ENCODE peak calls at places on chromosomes 7 and 10, in five cellular contexts. H is left ventricle myocardium inferior, V is endothelial cell of umbilical vein, N is bronchial epithelial cell, B is spleen. O is an unnamed sample.

GRCh38 chr7:19958309-19958896 is 185.0 kb upstream of the TMEM196 start:
- DNase-seq in H (no peak), V (peak), N (peak), B (no peak), O (peak)

GRCh38 chr10:119933179-119933578 is 40.6 kb downstream of the SEC23IP start:
- DNase-seq in H (no peak), V (peak), N (no peak), B (no peak), O (no peak)

GRCh38 chr10:119679480-119679829 is 28.3 kb downstream of the BAG3 start:
- DNase-seq in H (no peak), V (no peak), N (no peak), B (peak), O (no peak)

GRCh38 chr10:60621018-60621417 is 157.3 kb upstream of the CDK1 start:
- DNase-seq in H (no peak), V (no peak), N (no peak), B (no peak), O (no peak)

GRCh38 chr10:52818019-52818418 is 45.4 kb upstream of the MBL2 start:
- DNase-seq in H (no peak), V (peak), N (peak), B (no peak), O (peak)

GRCh38 chr7:138396251-138397070 is 63.6 kb upstream of the TRIM24 start:
- DNase-seq in H (no peak), V (no peak), N (no peak), B (no peak), O (no peak)

GRCh38 chr10:132482090-132482489 is 55.5 kb upstream of the INPP5A start:
- DNase-seq in H (no peak), V (peak), N (peak), B (peak), O (peak)

GRCh38 chr7:77393261-77393660 is 22.9 kb downstream of the GSAP start:
- DNase-seq in H (no peak), V (no peak), N (peak), B (no peak), O (peak)

GRCh38 chr7:2893411-2893861 is 49.3 kb upstream of the GNA12 start:
- DNase-seq in H (no peak), V (no peak), N (no peak), B (no peak), O (no peak)

GRCh38 chr7:48426966-48427555 is 255.8 kb downstream of the ABCA13 start:
- DNase-seq in H (no peak), V (no peak), N (peak), B (no peak), O (peak)

GRCh38 chr7:158727690-158728089 is 23.1 kb upstream of the NCAPG2 start:
- DNase-seq in H (no peak), V (no peak), N (no peak), B (no peak), O (no peak)

GRCh38 chr10:68171539-68172080 is 60.3 kb downstream of the ATOH7 start:
- DNase-seq in H (no peak), V (no peak), N (no peak), B (no peak), O (no peak)

DNA sequence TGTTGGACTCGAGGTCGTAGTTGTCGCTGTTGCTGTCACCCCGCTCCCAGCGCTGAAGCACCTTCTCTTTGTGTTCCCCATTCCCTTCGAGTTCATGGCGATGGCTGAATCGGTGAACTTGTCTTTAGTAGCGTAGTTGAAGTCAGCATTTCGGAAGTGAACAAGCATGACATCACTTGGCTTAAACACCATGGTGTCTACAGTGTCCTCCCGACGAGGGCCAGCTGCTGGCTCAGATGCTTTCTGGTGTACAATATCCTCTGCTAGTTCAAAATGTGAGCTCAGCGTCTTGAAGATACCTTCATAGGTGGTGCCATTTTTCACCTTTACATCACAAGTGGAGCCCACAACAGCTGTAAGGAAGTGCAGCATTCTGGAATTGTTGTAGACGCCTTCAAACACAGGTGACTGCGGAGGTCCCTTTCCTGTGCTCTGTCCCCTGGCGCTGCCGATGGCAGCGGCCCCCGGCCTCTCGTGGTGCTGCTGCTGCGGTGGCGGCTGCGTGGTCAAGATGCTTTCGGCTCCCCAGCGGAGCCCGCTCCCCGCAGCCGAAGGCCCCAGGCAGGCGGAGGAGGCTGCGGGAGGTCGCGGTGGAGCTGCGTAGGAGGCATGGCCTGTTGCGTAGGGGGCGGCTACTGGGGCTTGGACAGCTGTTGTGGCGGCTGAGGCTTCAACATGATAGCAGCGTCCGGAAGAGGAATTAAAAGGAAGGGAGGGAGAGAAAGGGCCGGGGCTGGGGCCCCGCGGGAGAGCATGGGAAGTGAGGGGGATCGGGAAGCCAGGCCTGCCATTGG is 59.3 kb downstream of the ANKMY2 start:
- DNase-seq in H (no peak), V (no peak), N (no peak), B (no peak), O (no peak)
- H3K4me3 ChIP-seq in H (peak), V (no peak), N (no peak), B (no peak), O (no peak)

GRCh38 chr10:104614245-104614831 is 26.8 kb upstream of the SORCS3 start:
- DNase-seq in H (no peak), V (no peak), N (peak), B (no peak), O (peak)
- TF ChIP-seq CTCF in H (peak), V (peak), N (peak), B (peak), O (peak)

DNA sequence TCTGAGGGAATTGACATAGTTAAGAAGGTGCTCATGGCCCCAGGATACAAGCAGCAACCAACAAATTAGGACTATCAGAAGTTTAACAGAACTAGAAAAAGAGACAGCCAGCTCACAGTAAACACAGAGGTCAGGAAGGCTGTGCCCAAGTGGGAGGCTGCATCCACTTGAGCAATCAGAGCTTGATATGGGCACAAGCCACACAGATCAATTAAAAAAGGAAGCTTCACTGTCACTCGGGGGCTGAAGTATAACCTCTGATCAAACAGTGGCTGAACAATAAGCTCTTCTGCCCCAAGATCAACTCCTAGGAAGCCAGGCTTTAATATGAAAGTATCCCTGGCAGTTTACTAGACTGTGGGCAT is 40.0 kb downstream of the ZNF438 start:
- DNase-seq in H (no peak), V (no peak), N (no peak), B (no peak), O (no peak)
- H3K4me3 ChIP-seq in H (no peak), V (no peak), N (no peak), B (no peak), O (no peak)

GRCh38 chr10:9868499-9868898 is 1149.2 kb upstream of the CELF2 start:
- DNase-seq in H (no peak), V (no peak), N (no peak), B (no peak), O (no peak)
- TF ChIP-seq CTCF in H (no peak), V (no peak), N (no peak), B (no peak), O (no peak)

DNA sequence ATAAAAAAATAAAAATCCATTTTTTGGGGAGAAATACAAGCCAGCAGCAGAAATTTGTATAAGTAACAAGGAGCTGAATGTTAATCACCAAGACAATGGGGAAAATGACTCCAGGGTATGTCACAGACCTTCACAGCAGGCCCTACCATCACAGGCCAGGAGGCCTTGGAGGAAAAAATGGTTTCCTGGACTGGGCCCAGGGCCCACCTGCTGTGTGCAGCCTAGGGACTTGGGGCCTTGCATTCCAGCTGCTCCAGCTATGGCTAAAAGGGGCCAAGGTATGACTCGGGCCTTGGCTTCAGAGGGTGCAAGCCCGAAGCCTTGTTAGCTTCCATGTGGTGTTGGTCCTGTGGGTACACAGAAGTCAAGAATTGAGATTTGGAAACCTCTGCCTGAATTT is 126.3 kb downstream of the DGKB start:
- DNase-seq in H (no peak), V (no peak), N (no peak), B (no peak), O (no peak)
- H3K4me3 ChIP-seq in H (no peak), V (no peak), N (no peak), B (no peak), O (no peak)

GRCh38 chr7:24842449-24843241 is 85.4 kb upstream of the GSDME start:
- DNase-seq in H (no peak), V (peak), N (no peak), B (no peak), O (no peak)
- TF ChIP-seq CTCF in H (no peak), V (no peak), N (no peak), B (no peak), O (no peak)

DNA sequence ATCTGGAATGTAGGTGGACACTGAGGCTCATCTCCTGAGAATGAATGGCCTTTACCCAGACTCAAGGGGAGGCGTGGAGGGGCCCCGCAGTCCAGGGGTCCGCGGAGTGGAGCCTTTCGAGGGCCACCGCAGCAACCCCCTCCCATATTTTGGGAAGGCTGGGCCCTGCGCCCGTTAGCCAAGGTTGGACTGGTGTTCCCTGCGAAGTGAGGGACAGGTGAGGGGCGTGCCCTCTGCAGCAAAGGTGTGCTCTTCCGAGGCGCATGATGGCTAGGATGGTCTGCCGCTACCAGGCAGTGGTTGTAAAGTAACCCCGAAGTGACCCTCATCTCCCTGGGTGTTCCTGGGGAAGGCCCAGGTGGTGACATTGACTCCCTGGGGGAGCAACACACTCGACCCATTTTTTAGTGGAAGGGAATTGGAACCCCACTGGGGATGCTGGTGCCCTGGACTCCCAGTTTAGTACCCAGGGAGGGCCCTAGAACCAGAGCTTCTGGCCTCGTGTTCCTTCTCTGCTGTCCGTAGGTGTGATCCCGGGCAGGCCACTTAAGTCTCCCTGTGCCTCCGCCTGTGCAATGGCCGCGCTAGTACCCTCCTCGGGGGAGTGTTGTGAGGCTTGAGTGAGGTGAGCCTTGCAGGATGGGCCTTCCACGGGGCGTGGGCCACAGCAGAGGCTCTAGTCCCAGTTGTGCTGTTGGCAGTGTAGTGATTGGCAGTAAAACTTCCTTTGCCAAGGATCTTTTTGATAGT is 779 bp downstream of the FAM241B start:
- DNase-seq in H (no peak), V (no peak), N (no peak), B (peak), O (no peak)
- H3K4me3 ChIP-seq in H (peak), V (no peak), N (peak), B (peak), O (peak)

GRCh38 chr10:78852856-78853255 is 215.9 kb upstream of the ZMIZ1 start:
- DNase-seq in H (no peak), V (peak), N (peak), B (no peak), O (peak)
- TF ChIP-seq CTCF in H (peak), V (peak), N (peak), B (peak), O (no peak)

GRCh38 chr7:150685219-150686029 is at the start of gene GIMAP2:
- DNase-seq in H (no peak), V (peak), N (peak), B (no peak), O (peak)

GRCh38 chr7:150688630-150689029 is 3.1 kb downstream of the GIMAP2 start:
- DNase-seq in H (no peak), V (no peak), N (no peak), B (no peak), O (no peak)

DNA sequence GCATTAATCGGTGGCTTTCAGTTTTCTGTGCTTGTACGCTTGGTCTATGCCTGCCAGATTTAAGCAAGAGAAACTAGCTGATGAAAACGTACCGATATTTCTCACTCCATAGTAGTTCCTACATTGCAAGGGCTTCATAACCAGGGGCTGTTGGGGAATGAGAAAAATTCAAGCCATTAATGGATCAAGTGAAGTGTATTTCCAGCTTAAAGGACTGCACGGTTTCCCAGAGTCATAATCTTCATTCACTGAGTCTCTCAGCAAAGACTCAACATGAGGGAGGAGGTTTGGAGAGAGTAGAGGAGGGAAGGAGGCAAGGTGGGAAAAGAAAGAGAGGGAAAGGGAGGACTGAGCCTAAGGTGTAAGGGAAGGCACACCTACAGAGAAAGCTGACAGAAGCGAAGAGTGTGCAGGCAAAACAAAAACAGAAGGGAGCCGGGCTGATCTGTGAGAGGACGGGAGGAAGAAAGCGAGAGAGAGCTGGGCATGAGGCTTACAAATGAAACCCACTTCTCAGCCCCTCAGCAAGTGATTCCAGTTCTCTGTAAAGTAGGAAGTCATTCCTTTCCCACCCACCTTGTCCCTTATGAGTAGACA is 622 bp downstream of the GIMAP2 start:
- DNase-seq in H (no peak), V (peak), N (peak), B (no peak), O (no peak)
- H3K4me3 ChIP-seq in H (peak), V (peak), N (peak), B (peak), O (no peak)

O was measured in epithelial cell of esophagus.